ENCODE peak calls at places on chromosomes 5 and 9, in five cellular contexts. B is fibroblast of mammary gland, I is RWPE2, C is AG04450, A is kidney. V is an unnamed sample.

GRCh38 chr9:86488794-86489193 is 134.6 kb upstream of the TUT7 start:
- DNase-seq in B (no peak), I (no peak), C (no peak), A (no peak), V (no peak)

GRCh38 chr9:69058101-69058500 is 22.5 kb downstream of the FXN start:
- DNase-seq in B (no peak), I (no peak), C (no peak), A (no peak), V (no peak)

GRCh38 chr5:74326571-74327338 is 313.8 kb downstream of the ENC1 start:
- DNase-seq in B (peak; percentile 89), I (peak; percentile 94), C (peak; percentile 85), A (no peak), V (peak; percentile 99)

GRCh38 chr5:1500411-1501091 is 23.2 kb downstream of the LPCAT1 start:
- DNase-seq in B (peak; percentile 44), I (no peak), C (no peak), A (no peak), V (no peak)

GRCh38 chr9:116156621-116157314 is 3.2 kb downstream of the PAPPA start:
- DNase-seq in B (peak; percentile 93), I (no peak), C (no peak), A (peak; percentile 81), V (peak; percentile 77)

GRCh38 chr5:103526164-103526915 is 36.2 kb downstream of the NUDT12 start:
- DNase-seq in B (peak; percentile 61), I (no peak), C (no peak), A (no peak), V (no peak)

GRCh38 chr9:5438301-5439162 is 807 bp upstream of the PLGRKT start:
- DNase-seq in B (peak; percentile 40), I (no peak), C (no peak), A (peak; percentile 75), V (peak; percentile 53)

GRCh38 chr5:135324897-135325650 is 74.0 kb downstream of the MACROH2A1 start:
- DNase-seq in B (no peak), I (peak; percentile 68), C (no peak), A (no peak), V (no peak)

GRCh38 chr9:18397076-18397475 is 76.9 kb upstream of the ADAMTSL1 start:
- DNase-seq in B (no peak), I (no peak), C (no peak), A (no peak), V (no peak)

GRCh38 chr5:54187694-54188093 is 122.7 kb downstream of the ARL15 start:
- DNase-seq in B (no peak), I (no peak), C (no peak), A (no peak), V (no peak)

GRCh38 chr9:137115394-137116026 is 977 bp upstream of the DPP7 start:
- DNase-seq in B (no peak), I (no peak), C (no peak), A (no peak), V (no peak)

GRCh38 chr9:127897194-127897692 is 2.2 kb downstream of the ST6GALNAC6 start:
- DNase-seq in B (peak; percentile 86), I (no peak), C (peak; percentile 43), A (peak; percentile 93), V (peak; percentile 68)

GRCh38 chr9:116860509-116861120 is 173.5 kb downstream of the TRIM32 start:
- DNase-seq in B (peak; percentile 69), I (no peak), C (peak; percentile 29), A (peak; percentile 75), V (peak; percentile 39)

GRCh38 chr5:146461319-146461718 is 14.2 kb downstream of the TCERG1 start:
- DNase-seq in B (peak; percentile 46), I (no peak), C (no peak), A (no peak), V (peak; percentile 24)

GRCh38 chr5:9869616-9870288 is 239.6 kb upstream of the TAS2R1 start:
- DNase-seq in B (peak; percentile 77), I (no peak), C (peak; percentile 61), A (no peak), V (peak; percentile 59)

GRCh38 chr5:133489632-133490031 is 122.7 kb downstream of the FSTL4 start:
- DNase-seq in B (no peak), I (no peak), C (no peak), A (no peak), V (no peak)

GRCh38 chr5:36208786-36209185 is 32.9 kb downstream of the NADK2 start:
- DNase-seq in B (no peak), I (no peak), C (no peak), A (no peak), V (no peak)

GRCh38 chr9:124551472-124552339 is 44.5 kb upstream of the NR5A1 start:
- DNase-seq in B (peak; percentile 58), I (no peak), C (peak; percentile 34), A (no peak), V (peak; percentile 77)

GRCh38 chr5:85278193-85278592 is 893.5 kb upstream of the EDIL3 start:
- DNase-seq in B (no peak), I (no peak), C (no peak), A (no peak), V (no peak)

GRCh38 chr9:95422650-95423049 is 94.1 kb downstream of the PTCH1 start:
- DNase-seq in B (no peak), I (no peak), C (no peak), A (no peak), V (peak; percentile 7)

GRCh38 chr5:169942181-169942580 is 38.1 kb downstream of the INSYN2B start:
- DNase-seq in B (peak; percentile 60), I (no peak), C (no peak), A (no peak), V (no peak)

GRCh38 chr9:91360551-91361293 is 996 bp downstream of the AUH start:
- DNase-seq in B (peak; percentile 7), I (no peak), C (no peak), A (no peak), V (peak; percentile 14)

GRCh38 chr5:89686081-89686765 is 723.3 kb downstream of the CETN3 start:
- DNase-seq in B (no peak), I (no peak), C (no peak), A (no peak), V (no peak)

GRCh38 chr9:130387398-130387797 is 57.4 kb upstream of the ASS1 start:
- DNase-seq in B (no peak), I (no peak), C (no peak), A (no peak), V (no peak)

GRCh38 chr9:84668204-84669007 is 1.1 kb upstream of the NTRK2 start:
- DNase-seq in B (peak; percentile 36), I (no peak), C (no peak), A (peak; percentile 90), V (peak; percentile 63)

GRCh38 chr9:26813247-26813646 is 79.4 kb downstream of the CAAP1 start:
- DNase-seq in B (no peak), I (no peak), C (no peak), A (no peak), V (peak; percentile 50)

GRCh38 chr5:149143470-149143869 is 2.2 kb downstream of the ABLIM3 start:
- DNase-seq in B (peak; percentile 76), I (no peak), C (no peak), A (no peak), V (peak; percentile 49)

GRCh38 chr5:149138182-149138923 is 2.9 kb upstream of the ABLIM3 start:
- DNase-seq in B (no peak), I (no peak), C (no peak), A (no peak), V (no peak)

GRCh38 chr5:149140197-149141002 is 893 bp upstream of the ABLIM3 start:
- DNase-seq in B (no peak), I (no peak), C (no peak), A (no peak), V (no peak)

GRCh38 chr5:149141957-149142851 is 911 bp downstream of the ABLIM3 start:
- DNase-seq in B (peak; percentile 50), I (no peak), C (no peak), A (no peak), V (no peak)

GRCh38 chr5:149141224-149141956 is at the start of gene ABLIM3:
- DNase-seq in B (peak; percentile 65), I (peak; percentile 88), C (no peak), A (peak; percentile 84), V (peak; percentile 70)
- H3K4me3 ChIP-seq in B (peak within 1 kb of the TSS; percentile 96), I (peak within 1 kb of the TSS; percentile 90), C (peak within 1 kb of the TSS; percentile 94), A (peak within 1 kb of the TSS; percentile 82), V (peak within 1 kb of the TSS; percentile 68)

GRCh38 chr5:60488466-60489130 is 211.4 kb downstream of the DEPDC1B start:
- DNase-seq in B (no peak), I (no peak), C (no peak), A (no peak), V (peak; percentile 25)

GRCh38 chr5:60487885-60488425 is 212.0 kb downstream of the DEPDC1B start:
- DNase-seq in B (peak; percentile 24), I (no peak), C (no peak), A (no peak), V (no peak)

GRCh38 chr5:60489856-60490255 is 210.1 kb downstream of the DEPDC1B start:
- DNase-seq in B (no peak), I (no peak), C (no peak), A (no peak), V (no peak)

GRCh38 chr5:60489377-60489776 is 210.6 kb downstream of the DEPDC1B start:
- DNase-seq in B (no peak), I (no peak), C (no peak), A (no peak), V (no peak)

DNA sequence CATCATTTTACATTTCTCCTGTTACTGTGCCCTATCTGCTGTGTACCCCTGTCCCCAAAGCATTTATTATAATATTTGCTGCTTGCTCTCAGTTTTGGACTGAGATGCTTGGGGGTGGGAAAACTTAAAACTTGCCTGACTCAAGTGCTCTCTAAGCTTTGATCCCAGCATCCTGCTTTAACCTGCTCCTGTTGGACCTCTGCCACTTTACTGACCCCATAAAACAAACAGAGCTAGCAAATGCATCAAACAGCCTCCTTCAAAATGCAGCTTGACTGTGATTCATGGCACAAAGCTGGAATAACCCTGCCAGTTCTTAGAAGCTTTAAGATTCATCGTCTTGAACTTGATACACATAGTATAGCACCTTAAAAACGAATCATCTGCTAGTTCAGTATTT is 212.5 kb downstream of the DEPDC1B start:
- DNase-seq in B (peak; percentile 13), I (no peak), C (no peak), A (no peak), V (no peak)
- H3K4me3 ChIP-seq in B (no peak overlapping the region), I (no peak overlapping the region), C (no peak overlapping the region), A (no peak overlapping the region), V (no peak overlapping the region)

GRCh38 chr5:6683241-6683640 is 30.0 kb upstream of the TENT4A start:
- DNase-seq in B (no peak), I (no peak), C (no peak), A (no peak), V (no peak)
- H3K4me3 ChIP-seq in B (no peak overlapping the region), I (no peak overlapping the region), C (no peak overlapping the region), A (no peak overlapping the region), V (no peak overlapping the region)

GRCh38 chr9:17116400-17116837 is 18.4 kb upstream of the CNTLN start:
- DNase-seq in B (peak; percentile 66), I (no peak), C (no peak), A (no peak), V (peak; percentile 63)
- H3K4me3 ChIP-seq in B (no peak overlapping the region), I (no peak overlapping the region), C (no peak overlapping the region), A (no peak overlapping the region), V (no peak overlapping the region)

GRCh38 chr9:87601175-87601574 is 103.5 kb downstream of the DAPK1 start:
- DNase-seq in B (no peak), I (no peak), C (no peak), A (no peak), V (no peak)

GRCh38 chr9:87601595-87601994 is 103.9 kb downstream of the DAPK1 start:
- DNase-seq in B (no peak), I (no peak), C (no peak), A (no peak), V (no peak)

GRCh38 chr9:87603854-87604490 is 106.3 kb downstream of the DAPK1 start:
- DNase-seq in B (no peak), I (no peak), C (no peak), A (no peak), V (no peak)

GRCh38 chr9:87604886-87605588 is 107.4 kb downstream of the DAPK1 start:
- DNase-seq in B (no peak), I (no peak), C (no peak), A (no peak), V (no peak)

GRCh38 chr9:87602933-87603643 is 105.4 kb downstream of the DAPK1 start:
- DNase-seq in B (no peak), I (no peak), C (no peak), A (no peak), V (no peak)
- H3K4me3 ChIP-seq in B (no peak overlapping the region), I (no peak overlapping the region), C (no peak overlapping the region), A (no peak overlapping the region), V (no peak overlapping the region)

V was measured in astrocyte of the spinal cord.